ENCODE peak calls at places on chromosomes 12 and 14, in eight cellular contexts. J, Q, O, V, L, S, D and Y are unnamed samples.

GRCh38 chr12:54207539-54208267 is 18.9 kb upstream of the SMUG1 start:
- DNase-seq in Q (peak; percentile 85), J (peak; percentile 69), O (peak; percentile 69), V (no peak), D (peak; percentile 86), S (peak; percentile 87), L (peak; percentile 88), Y (peak; percentile 16)

GRCh38 chr14:59688224-59689170 is 111.9 kb upstream of the CCDC175 start:
- DNase-seq in S (no peak), O (no peak), V (peak; percentile 20), J (peak; percentile 22), L (peak; percentile 64), D (peak; percentile 39), Q (no peak), Y (no peak)

GRCh38 chr12:132435486-132436187 is 54.3 kb upstream of the FBRSL1 start:
- DNase-seq in J (no peak), O (no peak), L (no peak), Q (no peak), V (no peak), D (no peak), S (peak; percentile 72), Y (no peak)

GRCh38 chr12:76455582-76456345 is 103.8 kb downstream of the OSBPL8 start:
- DNase-seq in D (peak; percentile 31), V (peak; percentile 79), J (peak; percentile 84), Q (no peak), S (no peak), O (no peak), L (peak; percentile 17), Y (no peak)

GRCh38 chr12:89181271-89181920 is 170.9 kb downstream of the DUSP6 start:
- DNase-seq in L (no peak), D (no peak), O (no peak), S (no peak), V (peak; percentile 21), J (no peak), Q (no peak), Y (no peak)

GRCh38 chr12:57896139-57896436 is 45.3 kb upstream of the ATP23 start:
- DNase-seq in S (no peak), J (no peak), L (no peak), D (no peak), O (no peak), V (no peak), Q (no peak), Y (no peak)

GRCh38 chr12:128783129-128783574 is 40.6 kb downstream of the SLC15A4 start:
- DNase-seq in D (no peak), O (no peak), V (no peak), J (no peak), Q (no peak), L (no peak), S (no peak), Y (no peak)

GRCh38 chr12:4449862-4450222 is 4.2 kb upstream of the FGF6 start:
- DNase-seq in Q (no peak), V (no peak), L (no peak), J (no peak), S (no peak), O (no peak), D (no peak), Y (no peak)

GRCh38 chr14:24123465-24124417 is 6.7 kb upstream of the FITM1 start:
- DNase-seq in O (no peak), V (no peak), L (no peak), D (no peak), J (no peak), Q (no peak), S (peak; percentile 39), Y (no peak)
- H3K27ac ChIP-seq in O (no peak overlapping the region), V (no peak overlapping the region), L (no peak overlapping the region), D (no peak overlapping the region), J (no peak overlapping the region), Q (no peak overlapping the region), S (no peak overlapping the region), Y (no peak overlapping the region)

GRCh38 chr12:93805736-93806141 is 128.6 kb downstream of the CRADD start:
- DNase-seq in S (no peak), D (no peak), L (no peak), V (no peak), O (no peak), J (no peak), Q (no peak), Y (no peak)

GRCh38 chr12:93803408-93803807 is 126.2 kb downstream of the CRADD start:
- DNase-seq in J (no peak), L (no peak), Q (no peak), D (no peak), S (no peak), O (no peak), V (no peak), Y (no peak)

GRCh38 chr12:93804392-93805179 is 127.4 kb downstream of the CRADD start:
- DNase-seq in O (no peak), Q (no peak), D (no peak), S (no peak), V (no peak), J (no peak), L (no peak), Y (no peak)

GRCh38 chr12:93802293-93802692 is 125.1 kb downstream of the CRADD start:
- DNase-seq in J (no peak), O (no peak), S (no peak), Q (no peak), V (no peak), D (no peak), L (no peak), Y (no peak)

DNA sequence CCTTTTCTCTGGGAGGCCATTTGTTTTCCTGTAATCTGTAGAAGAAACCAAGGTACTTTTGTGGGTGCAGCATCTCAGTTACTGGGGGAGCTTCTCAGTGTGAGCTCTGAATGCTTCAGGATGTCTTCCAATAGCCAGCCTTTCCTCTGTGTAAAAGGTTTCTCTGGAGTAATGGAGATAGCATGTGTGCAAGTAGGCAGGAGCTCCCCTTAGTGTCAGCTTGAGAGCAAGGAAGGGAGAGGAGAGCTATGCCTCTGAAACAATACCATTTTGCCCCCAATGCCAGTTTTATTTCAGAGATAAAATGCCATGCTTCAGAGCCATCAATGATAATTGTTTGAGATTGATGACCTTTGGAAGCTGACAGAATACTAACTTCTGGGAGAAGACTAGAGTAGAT is 125.5 kb downstream of the CRADD start:
- DNase-seq in L (no peak), D (no peak), O (no peak), V (no peak), Q (no peak), J (no peak), S (no peak), Y (no peak)
- H3K27ac ChIP-seq in L (peak overlapping the region; percentile 19), D (no peak overlapping the region), O (peak overlapping the region; percentile 68), V (no peak overlapping the region), Q (no peak overlapping the region), J (no peak overlapping the region), S (peak overlapping the region; percentile 53), Y (no peak overlapping the region)

DNA sequence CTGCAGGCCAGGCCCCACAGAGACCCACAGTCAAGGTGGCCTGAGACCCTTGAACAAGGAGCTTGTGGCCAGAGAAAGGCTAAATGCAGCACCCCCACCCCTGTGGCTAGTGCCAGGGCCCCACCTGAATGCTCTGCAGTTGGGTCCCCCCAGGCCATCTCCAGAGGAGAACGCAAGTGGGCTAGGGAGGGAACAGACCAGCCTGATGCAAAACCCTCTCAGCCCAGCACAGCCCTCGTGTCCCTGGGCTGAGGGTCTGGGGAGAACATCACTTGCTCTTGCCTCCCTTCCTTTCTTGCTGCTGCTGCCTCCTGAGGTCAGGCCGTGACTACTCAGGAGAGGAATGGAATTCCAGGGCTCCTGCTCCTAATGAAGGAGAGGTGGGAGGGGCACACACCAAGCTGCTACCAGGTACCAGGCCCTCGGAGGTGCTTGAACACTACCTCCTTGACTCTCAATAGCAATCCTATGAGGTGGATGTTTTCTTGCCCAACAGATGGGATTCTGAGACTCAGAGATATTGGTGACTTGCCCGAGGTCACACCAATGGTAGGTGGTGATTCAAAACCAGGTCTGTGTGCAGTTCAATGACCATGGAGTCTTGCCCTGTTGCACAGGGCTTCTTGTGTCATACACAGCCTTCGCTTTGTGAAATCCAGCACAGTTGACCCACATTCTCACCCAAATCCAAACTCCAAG is 45.5 kb downstream of the PSMA6 start:
- DNase-seq in J (no peak), L (no peak), S (no peak), Q (no peak), V (no peak), O (no peak), D (no peak), Y (no peak)
- H3K27ac ChIP-seq in J (peak overlapping the region; percentile 93), L (peak overlapping the region; percentile 92), S (peak overlapping the region; percentile 94), Q (no peak overlapping the region), V (peak overlapping the region; percentile 77), O (peak overlapping the region; percentile 72), D (no peak overlapping the region), Y (peak overlapping the region; percentile 46)

DNA sequence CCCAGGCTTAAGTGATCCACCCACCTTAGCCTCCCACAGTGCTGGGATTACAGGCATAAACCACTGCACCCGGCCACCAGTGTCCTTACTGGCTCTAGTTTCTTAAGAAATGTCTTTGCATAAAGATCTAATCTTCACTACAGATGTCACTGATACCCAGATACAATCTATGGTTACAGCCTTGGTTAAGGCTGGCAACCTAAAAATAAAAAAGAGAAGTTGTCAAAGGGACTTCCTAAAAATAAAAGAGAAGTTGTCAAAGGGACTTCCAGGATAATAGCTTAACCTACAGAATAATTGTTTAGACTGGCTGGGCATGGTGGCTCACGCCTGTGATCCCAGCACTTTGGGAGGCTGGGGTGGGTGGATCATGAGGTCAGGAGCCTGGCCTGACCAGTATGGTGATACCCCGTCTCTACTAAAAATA is 27.6 kb downstream of the ETFBKMT start:
- DNase-seq in D (no peak), J (no peak), L (no peak), O (no peak), S (no peak), V (no peak), Q (no peak), Y (no peak)
- H3K27ac ChIP-seq in D (no peak overlapping the region), J (no peak overlapping the region), L (no peak overlapping the region), O (no peak overlapping the region), S (no peak overlapping the region), V (no peak overlapping the region), Q (no peak overlapping the region), Y (no peak overlapping the region)

GRCh38 chr12:47219243-47219642 is 139.5 kb upstream of the AMIGO2 start:
- DNase-seq in V (no peak), S (no peak), O (no peak), L (no peak), D (no peak), Q (no peak), J (peak; percentile 41), Y (no peak)
- H3K27ac ChIP-seq in V (no peak overlapping the region), S (no peak overlapping the region), O (no peak overlapping the region), L (no peak overlapping the region), D (no peak overlapping the region), Q (peak overlapping the region; percentile 81), J (no peak overlapping the region), Y (no peak overlapping the region)

DNA sequence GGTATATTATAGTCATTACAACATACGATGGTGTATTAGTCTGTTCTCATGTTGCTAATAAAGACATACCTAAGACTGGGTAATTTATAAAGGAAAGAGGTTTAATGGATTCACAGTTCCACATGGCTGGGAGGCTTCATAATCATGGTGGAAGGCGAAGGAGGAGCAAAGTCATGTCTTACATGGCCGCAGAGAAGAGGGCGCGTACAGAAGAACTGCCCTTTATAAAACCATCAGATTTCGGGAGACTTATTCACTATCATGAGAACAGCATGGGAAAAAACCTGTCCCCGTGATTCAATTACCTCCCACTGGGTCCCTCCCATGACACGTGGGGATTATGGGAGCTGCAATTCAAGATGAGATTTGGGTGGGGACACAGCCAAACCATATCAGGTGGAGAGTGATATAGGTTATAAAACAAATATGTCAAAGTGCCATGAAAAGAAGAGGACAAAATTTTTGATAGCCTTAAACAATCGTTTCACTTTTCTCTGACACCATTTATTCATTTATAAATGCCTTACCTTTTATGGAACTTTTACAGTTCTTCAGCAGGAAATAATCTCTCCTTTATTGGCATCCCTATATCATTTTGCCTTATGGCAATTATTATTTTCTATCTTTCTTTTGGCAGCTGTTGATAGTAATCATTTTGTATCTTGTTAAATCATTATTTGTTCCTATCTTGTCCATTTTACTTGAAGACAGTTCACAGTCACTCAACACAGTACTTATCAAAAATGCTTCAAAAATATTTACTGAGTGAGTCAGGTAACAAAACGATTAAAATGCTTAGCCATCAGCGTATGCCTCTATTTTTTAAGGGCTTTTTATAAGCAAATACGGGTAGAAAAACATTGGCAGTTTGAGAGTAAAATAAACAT is 196.0 kb downstream of the RAD51B start:
- DNase-seq in S (no peak), Q (no peak), V (no peak), D (no peak), O (no peak), L (no peak), J (no peak), Y (no peak)
- H3K27ac ChIP-seq in S (no peak overlapping the region), Q (no peak overlapping the region), V (no peak overlapping the region), D (no peak overlapping the region), O (no peak overlapping the region), L (no peak overlapping the region), J (peak overlapping the region; percentile 54), Y (no peak overlapping the region)